ENCODE peak calls at places on chromosomes 7 and 10, in six cellular contexts. One of them, this sample, is unnamed.

GRCh38 chr7:157699357-157700013 is 362.7 kb downstream of the DNAJB6 start:
- DNase-seq in ELR: no peak
- DNase-seq in activated CD8-positive, alpha-beta T cell treated with anti-CD3 and anti-CD28 coated beads for 36 hours: no peak
- DNase-seq in posterior vena cava: peak
- DNase-seq in K562: no peak
- DNase-seq in psoas muscle: no peak
- DNase-seq in this sample: no peak

GRCh38 chr10:85175635-85176034 is 847.2 kb downstream of the CCSER2 start:
- DNase-seq in ELR: no peak
- DNase-seq in activated CD8-positive, alpha-beta T cell treated with anti-CD3 and anti-CD28 coated beads for 36 hours: no peak
- DNase-seq in posterior vena cava: no peak
- DNase-seq in K562: no peak
- DNase-seq in psoas muscle: no peak
- DNase-seq in this sample: no peak

GRCh38 chr7:7641129-7641663 is 644 bp downstream of the UMAD1 start:
- DNase-seq in ELR: no peak
- DNase-seq in activated CD8-positive, alpha-beta T cell treated with anti-CD3 and anti-CD28 coated beads for 36 hours: no peak
- DNase-seq in posterior vena cava: no peak
- DNase-seq in K562: no peak
- DNase-seq in psoas muscle: no peak
- DNase-seq in this sample: peak

GRCh38 chr10:13659887-13660544 is 73.3 kb downstream of the PRPF18 start:
- DNase-seq in ELR: peak
- DNase-seq in activated CD8-positive, alpha-beta T cell treated with anti-CD3 and anti-CD28 coated beads for 36 hours: peak
- DNase-seq in posterior vena cava: peak
- DNase-seq in K562: peak
- DNase-seq in psoas muscle: peak
- DNase-seq in this sample: peak

GRCh38 chr10:103761075-103761920 is 94.1 kb downstream of the SH3PXD2A start:
- DNase-seq in ELR: no peak
- DNase-seq in activated CD8-positive, alpha-beta T cell treated with anti-CD3 and anti-CD28 coated beads for 36 hours: no peak
- DNase-seq in posterior vena cava: no peak
- DNase-seq in K562: no peak
- DNase-seq in psoas muscle: no peak
- DNase-seq in this sample: peak

GRCh38 chr7:50266893-50267386 is 37.6 kb upstream of the IKZF1 start:
- DNase-seq in ELR: no peak
- DNase-seq in activated CD8-positive, alpha-beta T cell treated with anti-CD3 and anti-CD28 coated beads for 36 hours: peak
- DNase-seq in posterior vena cava: no peak
- DNase-seq in K562: peak
- DNase-seq in psoas muscle: peak
- DNase-seq in this sample: no peak

GRCh38 chr10:28215930-28216329 is 86.9 kb downstream of the MPP7 start:
- DNase-seq in ELR: no peak
- DNase-seq in activated CD8-positive, alpha-beta T cell treated with anti-CD3 and anti-CD28 coated beads for 36 hours: peak
- DNase-seq in posterior vena cava: no peak
- DNase-seq in K562: no peak
- DNase-seq in psoas muscle: no peak
- DNase-seq in this sample: peak

GRCh38 chr10:124063736-124064135 is 29.7 kb downstream of the CHST15 start:
- DNase-seq in ELR: peak
- DNase-seq in activated CD8-positive, alpha-beta T cell treated with anti-CD3 and anti-CD28 coated beads for 36 hours: peak
- DNase-seq in posterior vena cava: peak
- DNase-seq in K562: no peak
- DNase-seq in psoas muscle: no peak
- DNase-seq in this sample: peak

GRCh38 chr10:48634198-48634983 is 29.5 kb upstream of the ARHGAP22 start:
- DNase-seq in ELR: peak
- DNase-seq in activated CD8-positive, alpha-beta T cell treated with anti-CD3 and anti-CD28 coated beads for 36 hours: peak
- DNase-seq in posterior vena cava: peak
- DNase-seq in K562: no peak
- DNase-seq in psoas muscle: peak
- DNase-seq in this sample: no peak

GRCh38 chr7:901388-902154 is 25.2 kb downstream of the GET4 start:
- DNase-seq in ELR: peak
- DNase-seq in activated CD8-positive, alpha-beta T cell treated with anti-CD3 and anti-CD28 coated beads for 36 hours: peak
- DNase-seq in posterior vena cava: peak
- DNase-seq in K562: peak
- DNase-seq in psoas muscle: peak
- DNase-seq in this sample: peak

GRCh38 chr10:8053446-8054242 is 844 bp upstream of the GATA3 start:
- DNase-seq in ELR: peak
- DNase-seq in activated CD8-positive, alpha-beta T cell treated with anti-CD3 and anti-CD28 coated beads for 36 hours: peak
- DNase-seq in posterior vena cava: peak
- DNase-seq in K562: peak
- DNase-seq in psoas muscle: peak
- DNase-seq in this sample: peak

GRCh38 chr10:113751116-113751728 is at the start of gene PLEKHS1:
- DNase-seq in ELR: peak
- DNase-seq in activated CD8-positive, alpha-beta T cell treated with anti-CD3 and anti-CD28 coated beads for 36 hours: no peak
- DNase-seq in posterior vena cava: no peak
- DNase-seq in K562: no peak
- DNase-seq in psoas muscle: no peak
- DNase-seq in this sample: peak

GRCh38 chr7:108515636-108516035 is 10.3 kb downstream of the PNPLA8 start:
- DNase-seq in ELR: no peak
- DNase-seq in activated CD8-positive, alpha-beta T cell treated with anti-CD3 and anti-CD28 coated beads for 36 hours: no peak
- DNase-seq in posterior vena cava: no peak
- DNase-seq in K562: no peak
- DNase-seq in psoas muscle: no peak
- DNase-seq in this sample: no peak

This sample was measured in PC-3.